ENCODE peak calls at places on chromosomes 12 and 14, in nine cellular contexts. E, U, J, H, C, R, D, G and M are unnamed samples.

GRCh38 chr12:3218846-3219632 is 141.9 kb downstream of the TSPAN9 start:
- DNase-seq in E (no peak), U (no peak), J (no peak), H (no peak), C (no peak), R (no peak), D (no peak), G (no peak), M (no peak)

GRCh38 chr14:99312106-99312505 is 40.1 kb upstream of the BCL11B start:
- DNase-seq in E (no peak), U (no peak), J (no peak), H (no peak), C (no peak), R (no peak), D (no peak), G (no peak), M (peak)

GRCh38 chr12:106582661-106583577 is at the start of gene RFX4:
- DNase-seq in E (no peak), U (no peak), J (peak), H (no peak), C (no peak), R (no peak), D (no peak), G (no peak), M (no peak)

GRCh38 chr12:108825205-108825950 is 32.0 kb downstream of the SSH1 start:
- DNase-seq in E (peak), U (no peak), J (no peak), H (peak), C (peak), R (no peak), D (no peak), G (no peak), M (no peak)

GRCh38 chr12:3557136-3557697 is 66.2 kb downstream of the PRMT8 start:
- DNase-seq in E (no peak), U (no peak), J (no peak), H (no peak), C (no peak), R (no peak), D (peak), G (no peak), M (peak)

GRCh38 chr12:76713130-76713529 is 50.8 kb upstream of the ZDHHC17 start:
- DNase-seq in E (no peak), U (no peak), J (no peak), H (no peak), C (peak), R (no peak), D (no peak), G (no peak), M (no peak)

GRCh38 chr12:96108321-96108720 is 72.9 kb upstream of the LTA4H start:
- DNase-seq in E (peak), U (no peak), J (no peak), H (no peak), C (no peak), R (peak), D (no peak), G (no peak), M (no peak)

GRCh38 chr12:27999970-28000369 is 27.4 kb upstream of the PTHLH start:
- DNase-seq in E (no peak), U (no peak), J (no peak), H (no peak), C (no peak), R (no peak), D (no peak), G (no peak), M (no peak)

GRCh38 chr12:2960432-2960956 is 1.3 kb downstream of the TEAD4 start:
- DNase-seq in E (peak), U (no peak), J (no peak), H (peak), C (peak), R (no peak), D (no peak), G (no peak), M (no peak)

GRCh38 chr12:63897931-63898330 is 53.4 kb downstream of the SRGAP1 start:
- DNase-seq in E (peak), U (no peak), J (no peak), H (no peak), C (peak), R (no peak), D (no peak), G (no peak), M (no peak)

GRCh38 chr12:20342111-20342510 is 26.2 kb upstream of the PDE3A start:
- DNase-seq in E (no peak), U (no peak), J (no peak), H (no peak), C (no peak), R (no peak), D (no peak), G (no peak), M (no peak)

GRCh38 chr14:26187996-26188605 is 409.7 kb downstream of the NOVA1 start:
- DNase-seq in E (no peak), U (no peak), J (no peak), H (no peak), C (no peak), R (no peak), D (no peak), G (no peak), M (no peak)

GRCh38 chr14:99522025-99522401 is 40.8 kb downstream of the CCNK start:
- DNase-seq in E (no peak), U (no peak), J (no peak), H (no peak), C (no peak), R (no peak), D (no peak), G (no peak), M (no peak)

GRCh38 chr12:51334774-51335173 is 10.8 kb upstream of the BIN2 start:
- DNase-seq in E (no peak), U (no peak), J (no peak), H (no peak), C (no peak), R (no peak), D (no peak), G (no peak), M (no peak)

GRCh38 chr14:73422515-73422914 is 35.8 kb downstream of the NUMB start:
- DNase-seq in E (no peak), U (no peak), J (no peak), H (no peak), C (no peak), R (no peak), D (no peak), G (no peak), M (no peak)

GRCh38 chr14:93727917-93728650 is 60.2 kb downstream of the PRIMA1 start:
- DNase-seq in E (no peak), U (no peak), J (no peak), H (no peak), C (no peak), R (no peak), D (no peak), G (no peak), M (no peak)

GRCh38 chr14:85531141-85531593 is 1.2 kb downstream of the FLRT2 start:
- DNase-seq in E (no peak), U (no peak), J (peak), H (peak), C (peak), R (no peak), D (peak), G (no peak), M (no peak)

GRCh38 chr12:96107236-96107635 is 71.8 kb upstream of the LTA4H start:
- DNase-seq in E (no peak), U (no peak), J (no peak), H (no peak), C (no peak), R (no peak), D (no peak), G (no peak), M (no peak)

GRCh38 chr12:93865751-93866150 is 188.6 kb downstream of the CRADD start:
- DNase-seq in E (no peak), U (no peak), J (no peak), H (no peak), C (no peak), R (no peak), D (no peak), G (no peak), M (no peak)

GRCh38 chr14:75568791-75569190 is 9.6 kb upstream of the FLVCR2 start:
- DNase-seq in E (no peak), U (no peak), J (no peak), H (no peak), C (no peak), R (no peak), D (no peak), G (no peak), M (no peak)

GRCh38 chr14:103317251-103317650 is 16.8 kb upstream of the EIF5 start:
- DNase-seq in E (peak), U (no peak), J (no peak), H (no peak), C (no peak), R (no peak), D (no peak), G (no peak), M (no peak)

GRCh38 chr12:53849113-53849512 is 89.5 kb upstream of the HOXC13 start:
- DNase-seq in E (no peak), U (no peak), J (no peak), H (no peak), C (no peak), R (no peak), D (no peak), G (no peak), M (no peak)